ENCODE peak calls at places on chromosome 21, in four cellular contexts. D is HFFc6, E is nephron progenitor cell, F is uterus. V is an unnamed sample.

GRCh38 chr21:14236180-14236579 is 20.2 kb downstream of the RBM11 start:
- DNase-seq in D (no peak), E (no peak), F (no peak), V (no peak)

GRCh38 chr21:42310411-42311001 is 4.7 kb downstream of the TFF3 start:
- DNase-seq in D (no peak), E (no peak), F (no peak), V (no peak)

GRCh38 chr21:25234857-25235801 is 372.2 kb downstream of the MRPL39 start:
- DNase-seq in D (no peak), E (no peak), F (no peak), V (no peak)

GRCh38 chr21:14762309-14762708 is 216.2 kb upstream of the SAMSN1 start:
- DNase-seq in D (no peak), E (no peak), F (no peak), V (no peak)

GRCh38 chr21:32306021-32306780 is 7.5 kb downstream of the MRAP start:
- DNase-seq in D (no peak), E (peak), F (no peak), V (peak)

GRCh38 chr21:41433566-41433965 is 7.5 kb downstream of the MX1 start:
- DNase-seq in D (no peak), E (no peak), F (no peak), V (no peak)

GRCh38 chr21:31780944-31781343 is 49.0 kb upstream of the SCAF4 start:
- DNase-seq in D (no peak), E (no peak), F (no peak), V (no peak)

GRCh38 chr21:17829472-17829871 is 10.3 kb upstream of the C21orf91 start:
- DNase-seq in D (peak), E (no peak), F (no peak), V (no peak)

GRCh38 chr21:34509151-34509550 is 2.9 kb downstream of the KCNE1 start:
- DNase-seq in D (no peak), E (no peak), F (no peak), V (no peak)

GRCh38 chr21:34511154-34511553 is 856 bp downstream of the KCNE1 start:
- DNase-seq in D (no peak), E (no peak), F (no peak), V (no peak)

GRCh38 chr21:34511787-34512451 is at the start of gene KCNE1:
- DNase-seq in D (no peak), E (no peak), F (no peak), V (no peak)

GRCh38 chr21:34513109-34513675 is 1.2 kb upstream of the KCNE1 start:
- DNase-seq in D (no peak), E (no peak), F (no peak), V (no peak)

GRCh38 chr21:34510148-34511142 is 1.6 kb downstream of the KCNE1 start:
- DNase-seq in D (peak), E (peak), F (peak), V (peak)
- TF ChIP-seq CTCF in D (peak), E (peak), F (peak), V (peak)

DNA sequence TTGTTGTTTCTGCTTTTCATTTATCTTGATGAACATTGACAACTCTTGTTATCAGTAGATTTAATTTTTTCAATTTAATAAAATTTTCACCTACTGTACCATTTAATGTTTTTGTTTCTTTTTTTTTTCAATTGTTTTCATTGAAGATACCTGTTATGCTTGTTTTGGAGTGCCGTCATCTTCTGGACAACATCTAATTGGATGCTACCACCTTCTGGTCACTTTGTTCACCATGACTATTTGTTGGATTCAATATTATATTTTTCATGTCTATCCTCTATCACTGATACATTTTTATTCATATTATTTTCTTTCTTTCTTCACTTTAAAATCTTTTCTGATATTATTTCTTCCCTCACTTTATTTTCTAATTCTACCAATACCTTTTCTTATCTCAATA is 14.0 kb downstream of the KRTAP21-2 start:
- DNase-seq in D (no peak), E (no peak), F (no peak), V (no peak)
- TF ChIP-seq CTCF in D (no peak), E (no peak), F (no peak), V (no peak)

GRCh38 chr21:16409341-16409740 is 679.6 kb downstream of the USP25 start:
- DNase-seq in D (no peak), E (no peak), F (no peak), V (no peak)

GRCh38 chr21:16402752-16403151 is 673.0 kb downstream of the USP25 start:
- DNase-seq in D (no peak), E (no peak), F (no peak), V (no peak)

GRCh38 chr21:16406355-16406754 is 676.6 kb downstream of the USP25 start:
- DNase-seq in D (no peak), E (no peak), F (no peak), V (no peak)

GRCh38 chr21:16408280-16408669 is 678.5 kb downstream of the USP25 start:
- DNase-seq in D (no peak), E (no peak), F (no peak), V (no peak)

DNA sequence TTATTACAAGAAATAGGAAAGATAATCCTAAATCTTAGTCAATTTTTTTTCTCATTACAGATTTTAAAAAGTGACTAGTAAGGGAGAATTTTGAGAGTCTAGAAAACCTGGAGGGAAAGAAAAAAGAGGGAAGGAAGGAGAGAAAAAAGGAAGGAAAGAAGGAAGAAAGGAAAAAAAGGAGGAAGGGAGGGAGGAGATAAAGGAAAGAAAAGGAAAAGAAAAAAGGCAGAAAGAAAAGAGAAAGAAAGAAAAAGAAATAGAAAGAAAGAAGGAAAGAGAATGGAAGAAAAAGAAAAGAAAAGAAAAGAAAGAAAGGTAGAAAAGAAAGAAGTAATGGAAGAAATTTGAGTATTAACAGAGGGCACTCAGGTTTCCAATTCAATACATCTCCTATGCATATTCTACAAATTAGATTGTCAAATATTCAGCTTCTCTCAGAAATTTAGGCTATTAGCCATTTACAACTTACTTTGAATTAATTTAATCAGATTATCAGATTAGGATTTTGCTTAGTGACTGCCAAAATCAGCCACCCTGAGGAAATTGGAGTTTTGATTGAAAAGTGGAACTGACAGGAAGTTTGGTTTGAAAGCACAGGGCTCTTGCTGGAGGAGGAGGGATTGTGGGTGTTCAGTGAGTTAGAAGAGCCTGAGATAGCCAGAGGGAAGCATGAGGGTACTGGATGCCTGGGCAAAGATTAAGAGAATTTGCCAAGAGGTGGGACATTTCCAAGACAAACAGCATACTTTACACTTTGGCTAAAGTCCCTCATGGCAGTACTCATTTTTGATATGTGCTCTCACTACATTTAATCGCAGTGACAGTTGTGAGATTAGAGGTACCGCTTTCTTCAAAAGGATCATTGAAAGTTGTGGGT is 677.9 kb downstream of the USP25 start:
- DNase-seq in D (no peak), E (no peak), F (no peak), V (no peak)
- TF ChIP-seq CTCF in D (no peak), E (no peak), F (no peak), V (no peak)

DNA sequence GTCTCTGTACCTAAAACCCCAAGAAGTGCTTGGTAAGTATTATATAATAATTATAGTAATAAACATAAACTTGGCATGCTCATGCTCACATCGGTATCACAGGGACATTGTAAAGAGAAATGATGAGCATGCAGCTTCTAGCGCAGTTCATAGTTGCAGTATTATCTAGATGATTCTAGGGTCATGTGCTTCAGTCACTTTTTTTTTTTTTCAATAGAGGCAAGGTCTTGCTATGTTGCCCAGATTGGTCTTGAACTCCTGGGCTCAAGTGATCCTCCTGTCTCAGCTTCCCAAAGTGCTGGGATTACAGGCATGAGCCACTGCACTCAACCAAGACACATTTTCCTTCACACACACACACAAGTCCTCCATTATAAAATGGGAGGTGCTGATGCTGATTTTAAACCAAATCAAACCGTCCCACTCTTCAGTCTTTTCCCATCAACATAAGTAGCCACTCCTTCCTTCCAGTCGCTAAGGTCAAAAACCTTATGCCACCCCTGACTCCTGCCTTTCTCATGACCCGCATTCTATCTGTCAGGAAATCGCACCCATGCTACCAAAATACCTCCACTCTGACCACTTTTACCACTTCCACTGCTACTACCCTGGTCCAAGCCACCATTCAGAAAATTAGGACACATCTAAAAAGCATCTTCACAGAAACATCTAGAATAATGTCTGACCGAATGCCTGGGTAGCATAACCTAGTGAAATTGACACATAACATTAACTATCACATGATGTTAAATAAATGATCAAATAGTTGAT is 28.2 kb upstream of the IFNGR2 start:
- DNase-seq in D (no peak), E (no peak), F (no peak), V (no peak)
- TF ChIP-seq CTCF in D (no peak), E (no peak), F (no peak), V (no peak)

DNA sequence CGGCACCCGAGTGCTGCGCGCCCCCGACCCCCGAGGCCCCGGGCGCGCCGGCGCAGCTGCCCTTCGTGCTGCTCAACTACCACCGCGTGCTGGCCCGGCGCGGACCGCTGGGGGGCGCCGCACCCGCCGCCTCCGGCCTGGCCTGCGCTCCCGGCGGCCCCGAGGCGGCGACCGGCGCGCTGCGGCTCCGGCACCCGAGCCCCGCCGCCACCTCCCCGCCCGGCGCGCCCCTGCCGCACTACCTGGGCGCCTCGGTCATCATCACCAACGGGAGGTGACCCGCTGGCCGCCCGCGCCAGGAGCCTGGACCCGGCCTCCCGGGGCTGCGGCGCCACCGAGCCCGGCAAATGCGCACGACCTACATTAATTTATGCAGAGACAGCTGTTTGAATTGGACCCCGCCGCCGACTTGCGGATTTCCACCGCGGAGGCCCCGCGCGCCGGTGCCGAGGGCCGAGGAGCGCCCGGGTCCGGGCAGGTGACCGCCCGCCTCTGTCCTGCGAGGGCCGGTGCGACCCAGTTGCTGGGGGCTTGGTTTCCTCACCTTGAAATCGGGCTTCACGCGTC is 49.0 kb downstream of the SIM2 start:
- DNase-seq in D (no peak), E (peak), F (no peak), V (peak)
- TF ChIP-seq CTCF in D (no peak), E (no peak), F (no peak), V (peak)

DNA sequence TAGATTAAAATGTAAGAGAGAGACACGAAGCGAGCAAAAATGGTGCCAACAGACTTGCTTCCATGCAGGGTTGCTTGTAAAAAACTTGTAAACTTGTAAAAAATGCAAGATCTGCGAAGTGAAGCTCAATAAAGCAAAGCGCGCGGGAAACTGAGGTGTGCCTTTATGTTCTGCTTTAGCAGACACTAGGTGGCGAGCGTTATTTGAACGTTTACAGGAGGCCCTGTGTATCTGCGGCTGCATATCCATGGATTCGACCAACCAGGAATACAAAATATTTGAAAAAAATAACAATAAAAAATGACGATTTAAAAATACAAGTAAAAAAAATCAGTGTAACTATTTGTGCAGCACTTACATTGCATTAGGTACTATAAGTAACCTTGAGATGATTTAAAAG is 1.5 kb downstream of the UBE2G2 start:
- DNase-seq in D (no peak), E (no peak), F (no peak), V (no peak)
- TF ChIP-seq CTCF in D (peak), E (no peak), F (no peak), V (peak)

DNA sequence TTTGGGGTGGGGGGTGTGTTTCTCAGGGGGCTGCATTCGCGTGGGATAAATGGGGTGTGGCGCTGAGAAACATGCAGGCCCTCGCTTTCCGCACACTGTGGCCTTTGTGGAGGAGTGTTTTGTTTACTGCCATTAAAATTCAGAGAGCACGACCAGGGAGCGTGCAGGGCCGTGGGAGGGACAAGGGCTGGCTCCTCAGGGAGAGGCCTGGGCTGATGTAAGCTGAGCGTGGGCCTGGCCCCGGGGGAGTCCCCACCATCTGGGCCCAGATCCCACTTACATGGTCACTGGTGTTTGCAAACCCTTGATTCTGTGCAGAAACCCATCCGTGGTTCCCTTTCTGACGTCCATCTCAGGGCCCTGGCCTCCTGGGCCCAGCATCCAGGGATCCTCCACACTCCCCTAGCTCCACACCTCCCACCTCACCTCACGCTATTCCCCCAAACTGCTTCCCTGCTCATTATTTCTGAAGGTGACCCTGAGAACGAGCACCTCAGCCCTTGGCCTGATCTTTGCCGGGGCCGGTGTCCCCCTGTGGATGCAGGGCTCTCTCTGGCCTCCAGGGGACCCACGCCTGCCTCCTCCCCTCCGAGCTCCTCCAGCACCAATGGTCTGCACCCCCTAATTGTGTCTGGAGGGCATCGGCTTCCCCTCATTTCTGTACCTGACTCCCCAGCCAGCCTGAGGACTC is 92.5 kb upstream of the SIM2 start:
- DNase-seq in D (no peak), E (peak), F (no peak), V (no peak)
- TF ChIP-seq CTCF in D (no peak), E (no peak), F (no peak), V (peak)

GRCh38 chr21:29235714-29236197 is 63.0 kb upstream of the BACH1 start:
- DNase-seq in D (no peak), E (no peak), F (no peak), V (no peak)

GRCh38 chr21:29231781-29232548 is 66.8 kb upstream of the BACH1 start:
- DNase-seq in D (no peak), E (no peak), F (no peak), V (no peak)

GRCh38 chr21:29233611-29234540 is 64.8 kb upstream of the BACH1 start:
- DNase-seq in D (no peak), E (no peak), F (no peak), V (no peak)

GRCh38 chr21:29230541-29231275 is 68.0 kb upstream of the BACH1 start:
- DNase-seq in D (no peak), E (no peak), F (no peak), V (no peak)

DNA sequence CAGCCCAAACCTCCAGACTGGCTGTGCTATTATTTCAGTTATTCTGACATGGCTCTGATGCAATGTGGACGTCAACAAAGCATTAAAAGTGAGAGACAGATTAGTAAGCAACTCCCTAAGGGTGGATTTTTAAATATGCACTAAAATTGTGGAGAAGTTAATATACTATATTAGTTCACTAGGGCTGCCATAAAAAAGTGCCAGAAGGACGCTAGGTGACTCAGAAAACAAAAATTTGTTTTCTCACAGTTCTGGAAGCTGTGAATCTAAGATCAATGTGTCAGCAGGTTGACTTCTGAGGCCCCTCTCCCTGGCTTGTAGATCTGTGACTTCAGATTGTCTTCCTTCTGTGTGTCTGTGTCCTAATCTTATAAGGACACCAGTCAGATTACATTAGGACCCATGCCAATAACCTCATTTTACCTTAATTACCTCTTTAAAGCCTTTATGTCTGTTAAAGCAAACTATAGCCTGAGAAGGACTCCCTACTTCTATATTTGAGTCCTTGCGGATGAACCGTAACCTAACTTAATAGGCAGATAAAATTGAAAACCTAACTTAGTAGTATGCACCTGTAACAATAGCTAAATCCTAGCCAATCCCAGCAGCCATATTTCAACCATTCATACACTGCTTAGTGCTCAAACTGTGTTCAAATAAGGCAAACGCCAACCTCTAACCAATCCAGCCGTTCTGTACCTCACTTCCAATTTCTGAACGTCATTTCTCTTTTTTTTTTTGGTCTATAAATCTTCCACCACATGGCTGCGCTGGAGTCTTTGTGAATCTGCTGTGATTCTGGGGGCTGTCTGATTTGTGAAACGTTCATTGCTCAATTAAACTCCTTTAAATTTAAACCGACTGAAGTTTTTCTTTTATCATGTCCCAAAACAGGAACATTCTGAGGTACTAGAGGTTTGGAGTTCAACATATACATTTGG is 65.9 kb upstream of the BACH1 start:
- DNase-seq in D (peak), E (no peak), F (no peak), V (no peak)
- TF ChIP-seq CTCF in D (no peak), E (no peak), F (no peak), V (no peak)

V was measured in progenitor cell of endocrine pancreas.